ENCODE peak calls at places on chromosome 11, in six cellular contexts. P, Z, K, X, A and E are unnamed samples.
A peak's percentile ranks its signal among the peaks of the same experiment; 100 is the strongest.

GRCh38 chr11:3797329-3798090 is at the start of gene NUP98:
- DNase-seq in K (peak; percentile 100), X (peak; percentile 100), Z (peak; percentile 100), A (peak; percentile 99), P (peak; percentile 99), E (peak; percentile 100)

GRCh38 chr11:57601297-57601696 is 3.8 kb downstream of the SERPING1 start:
- DNase-seq in A (no peak), Z (no peak), X (no peak), K (no peak), P (no peak), E (no peak)

GRCh38 chr11:64114231-64114630 is 51.7 kb downstream of the MACROD1 start:
- DNase-seq in P (no peak), K (no peak), Z (no peak), A (no peak), X (no peak), E (no peak)

GRCh38 chr11:17807034-17807433 is 72.5 kb downstream of the KCNC1 start:
- DNase-seq in X (no peak), A (peak; percentile 11), K (no peak), Z (no peak), P (no peak), E (no peak)

GRCh38 chr11:134976540-134976939 is 564.5 kb upstream of the B3GAT1 start:
- DNase-seq in K (no peak), P (no peak), X (no peak), Z (no peak), A (no peak), E (no peak)

GRCh38 chr11:33892906-33893594 is 1.2 kb upstream of the LMO2 start:
- DNase-seq in Z (no peak), A (no peak), K (no peak), X (no peak), P (no peak), E (no peak)

GRCh38 chr11:74134661-74135515 is 35.9 kb downstream of the C2CD3 start:
- DNase-seq in X (no peak), A (no peak), P (no peak), K (no peak), Z (no peak), E (no peak)

GRCh38 chr11:102241026-102241425 is 76.3 kb upstream of the BIRC3 start:
- DNase-seq in X (no peak), K (no peak), Z (no peak), P (no peak), A (no peak), E (no peak)

GRCh38 chr11:82906931-82907330 is 5.4 kb downstream of the DDIAS start:
- DNase-seq in K (no peak), X (no peak), Z (no peak), A (no peak), P (no peak), E (no peak)

GRCh38 chr11:38952698-38953097 is 2354.7 kb upstream of the RAG2 start:
- DNase-seq in Z (no peak), K (no peak), A (no peak), P (no peak), X (no peak), E (no peak)

GRCh38 chr11:79437274-79437980 is 3.4 kb downstream of the TENM4 start:
- DNase-seq in Z (peak; percentile 86), A (no peak), K (no peak), X (peak; percentile 76), P (peak; percentile 89), E (peak; percentile 55)

GRCh38 chr11:19258651-19259230 is 18.0 kb upstream of the E2F8 start:
- DNase-seq in X (no peak), P (no peak), A (no peak), Z (no peak), K (no peak), E (no peak)

GRCh38 chr11:8381343-8381742 is 117.7 kb upstream of the LMO1 start:
- DNase-seq in P (no peak), A (no peak), X (no peak), K (no peak), Z (no peak), E (no peak)

GRCh38 chr11:120215634-120216033 is 4.8 kb downstream of the OAF start:
- DNase-seq in A (no peak), K (no peak), P (no peak), Z (peak; percentile 81), X (peak; percentile 57), E (peak; percentile 62)

GRCh38 chr11:104526006-104526405 is 362.1 kb upstream of the PDGFD start:
- DNase-seq in Z (no peak), A (no peak), X (no peak), K (no peak), P (no peak), E (no peak)

GRCh38 chr11:2888266-2888968 is 2.8 kb upstream of the CDKN1C start:
- DNase-seq in X (peak; percentile 93), A (peak; percentile 67), P (peak; percentile 91), K (peak; percentile 79), Z (peak; percentile 97), E (peak; percentile 93)

GRCh38 chr11:17531818-17532131 is 12.4 kb downstream of the USH1C start:
- DNase-seq in X (no peak), P (no peak), Z (no peak), K (no peak), A (peak; percentile 33), E (no peak)

GRCh38 chr11:106152824-106153223 is 75.4 kb downstream of the AASDHPPT start:
- DNase-seq in P (no peak), Z (no peak), X (no peak), A (no peak), K (no peak), E (no peak)

GRCh38 chr11:113895367-113896155 is 9.0 kb upstream of the HTR3B start:
- DNase-seq in P (peak; percentile 58), X (no peak), A (no peak), K (no peak), Z (no peak), E (no peak)
- H3K27ac ChIP-seq in P (no peak overlapping the region), X (no peak overlapping the region), A (no peak overlapping the region), K (no peak overlapping the region), Z (no peak overlapping the region), E (no peak overlapping the region)

DNA sequence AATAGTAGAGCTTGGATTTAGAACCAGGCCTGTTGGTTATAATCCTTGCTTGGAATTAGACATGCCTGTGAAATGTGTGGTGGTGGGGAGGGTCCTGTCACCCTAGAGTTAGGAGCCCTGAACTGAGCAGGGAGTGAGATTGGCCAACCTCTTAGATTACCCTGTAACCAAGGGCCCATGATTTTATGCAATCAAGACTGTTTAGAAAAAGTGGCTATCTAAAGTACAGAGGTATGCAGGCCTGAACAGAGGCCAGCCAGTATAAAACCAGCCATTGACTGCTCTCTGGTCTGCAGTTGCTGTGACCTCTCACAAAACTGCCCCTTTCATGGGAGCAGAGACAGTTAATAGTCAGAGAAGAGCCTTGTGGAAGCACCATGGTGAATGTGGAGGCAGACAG is 36.2 kb downstream of the SERPINH1 start:
- DNase-seq in X (no peak), A (no peak), Z (no peak), P (no peak), K (no peak), E (no peak)
- H3K27ac ChIP-seq in X (no peak overlapping the region), A (no peak overlapping the region), Z (no peak overlapping the region), P (no peak overlapping the region), K (no peak overlapping the region), E (no peak overlapping the region)

DNA sequence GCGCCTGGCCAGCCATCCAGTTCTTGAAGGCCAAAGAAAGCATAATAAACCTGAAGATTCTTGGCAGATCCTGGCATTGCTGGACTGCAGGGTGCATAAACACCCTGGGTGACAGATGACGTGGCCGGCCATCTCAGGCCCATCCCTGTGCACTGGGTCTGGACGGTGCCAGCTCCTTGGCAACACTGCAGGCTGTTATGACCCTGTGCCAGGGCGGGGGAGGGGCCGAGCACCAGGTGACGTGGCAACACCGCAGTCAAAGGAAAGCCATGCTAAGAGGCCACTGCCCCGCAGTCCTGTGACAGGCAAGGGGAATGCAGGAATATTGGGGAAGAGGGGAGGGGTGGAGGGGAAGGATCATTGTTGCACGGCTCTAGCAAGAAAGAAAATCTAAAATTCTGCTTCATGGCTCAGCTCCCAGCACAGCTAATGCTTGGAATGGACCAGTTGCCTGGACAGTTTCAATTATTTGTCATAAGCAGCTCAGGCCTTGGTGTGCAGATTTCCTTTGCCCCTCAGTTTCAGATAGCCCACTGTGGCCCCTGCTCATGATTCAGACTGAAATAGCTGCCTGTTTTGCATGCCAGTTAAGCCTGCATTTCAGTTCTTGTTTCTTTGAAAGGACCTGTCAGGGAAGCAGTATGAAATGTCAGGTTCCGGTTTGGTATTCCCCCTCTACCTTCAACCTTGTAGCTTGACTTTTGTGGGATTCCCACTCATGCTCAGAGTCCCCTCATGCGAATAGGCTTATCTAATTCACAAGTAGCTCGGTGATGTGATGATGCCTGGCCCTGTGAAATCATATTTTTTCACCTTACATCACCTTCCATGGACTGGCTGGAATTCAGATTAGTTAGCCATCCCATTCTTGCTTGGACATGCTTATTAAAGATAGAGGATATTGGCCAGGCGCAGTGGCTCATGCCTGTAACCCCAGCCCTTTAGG is 29.7 kb upstream of the DDX6 start:
- DNase-seq in A (no peak), Z (peak; percentile 91), P (peak; percentile 46), K (no peak), X (peak; percentile 75), E (no peak)
- H3K27ac ChIP-seq in A (no peak overlapping the region), Z (peak overlapping the region; percentile 77), P (no peak overlapping the region), K (no peak overlapping the region), X (peak overlapping the region; percentile 87), E (no peak overlapping the region)

GRCh38 chr11:68892576-68892975 is 11.1 kb downstream of the MRPL21 start:
- DNase-seq in P (no peak), K (no peak), X (no peak), A (no peak), Z (no peak), E (no peak)

GRCh38 chr11:68891356-68891948 is 12.2 kb downstream of the MRPL21 start:
- DNase-seq in Z (no peak), P (no peak), X (no peak), K (no peak), A (no peak), E (no peak)

GRCh38 chr11:68890490-68891231 is 13.0 kb downstream of the MRPL21 start:
- DNase-seq in A (no peak), Z (peak; percentile 93), K (no peak), P (no peak), X (peak; percentile 90), E (peak; percentile 75)

GRCh38 chr11:68893282-68893681 is 10.3 kb downstream of the MRPL21 start:
- DNase-seq in P (no peak), X (no peak), A (no peak), Z (no peak), K (no peak), E (no peak)

DNA sequence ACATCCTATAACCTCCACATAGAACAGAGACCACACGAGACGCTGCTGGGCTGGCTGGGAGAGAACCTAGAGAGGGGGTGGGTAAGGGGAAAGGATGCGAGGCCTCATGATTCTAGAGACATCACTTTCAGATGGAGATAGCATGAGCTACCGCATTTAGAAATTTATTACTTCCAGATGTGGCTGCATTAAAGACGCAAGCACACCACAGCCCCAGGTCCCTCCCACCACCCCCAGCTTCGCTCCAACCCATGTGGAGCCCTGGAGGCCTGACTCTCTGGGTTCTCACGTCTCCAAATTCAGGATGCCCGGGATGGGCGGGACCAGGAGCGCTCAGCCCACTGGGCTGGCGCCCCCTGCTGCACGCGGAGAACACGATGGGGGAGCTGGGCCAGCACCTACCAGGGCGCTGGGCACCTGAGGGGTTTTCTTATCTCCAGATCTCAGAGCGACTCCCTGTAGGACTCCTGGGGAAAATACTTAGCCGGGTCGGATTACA is 13.6 kb downstream of the MRPL21 start:
- DNase-seq in X (peak; percentile 78), Z (peak; percentile 81), K (no peak), A (no peak), P (peak; percentile 89), E (peak; percentile 82)
- H3K27ac ChIP-seq in X (peak overlapping the region; percentile 85), Z (no peak overlapping the region), K (no peak overlapping the region), A (no peak overlapping the region), P (no peak overlapping the region), E (peak overlapping the region; percentile 77)